ENCODE peak calls at places on chromosome 15, in five cellular contexts. G is thyroid gland, C is A549, K is fibroblast of villous mesenchyme, E is Panc1. N is an unnamed sample.
A peak's percentile ranks its signal among the peaks of the same experiment; 100 is the strongest.

GRCh38 chr15:68682906-68683490 is 104.2 kb downstream of the CORO2B start:
- DNase-seq in G (no peak), C (no peak), K (no peak), E (no peak), N (no peak)

GRCh38 chr15:42728562-42728961 is 8.4 kb downstream of the CDAN1 start:
- DNase-seq in G (no peak), C (no peak), K (no peak), E (no peak), N (no peak)

GRCh38 chr15:57521503-57521902 is 70.2 kb upstream of the MYZAP start:
- DNase-seq in G (no peak), C (no peak), K (no peak), E (no peak), N (no peak)

GRCh38 chr15:74768771-74769342 is 13.0 kb upstream of the CSK start:
- DNase-seq in G (peak; percentile 74), C (peak; percentile 71), K (peak; percentile 49), E (no peak), N (no peak)

GRCh38 chr15:68503791-68504720 is 72.1 kb upstream of the ITGA11 start:
- DNase-seq in G (no peak), C (no peak), K (peak; percentile 28), E (no peak), N (no peak)

GRCh38 chr15:60407406-60407805 is 9.6 kb upstream of the ANXA2 start:
- DNase-seq in G (no peak), C (peak; percentile 93), K (peak; percentile 67), E (no peak), N (no peak)

GRCh38 chr15:25693321-25694237 is 169.5 kb downstream of the ATP10A start:
- DNase-seq in G (peak; percentile 13), C (peak; percentile 21), K (no peak), E (no peak), N (no peak)

GRCh38 chr15:27244047-27244446 is 273.1 kb downstream of the GABRG3 start:
- DNase-seq in G (no peak), C (no peak), K (no peak), E (no peak), N (no peak)

GRCh38 chr15:62783303-62783957 is 259.1 kb upstream of the TPM1 start:
- DNase-seq in G (peak; percentile 26), C (peak; percentile 56), K (peak; percentile 74), E (no peak), N (no peak)

GRCh38 chr15:58165661-58166060 is 27.5 kb downstream of the AQP9 start:
- DNase-seq in G (peak; percentile 76), C (no peak), K (peak; percentile 39), E (no peak), N (peak; percentile 34)

GRCh38 chr15:38588672-38589071 is 24.1 kb upstream of the RASGRP1 start:
- DNase-seq in G (no peak), C (no peak), K (no peak), E (no peak), N (no peak)

GRCh38 chr15:39354188-39354587 is 226.7 kb upstream of the THBS1 start:
- DNase-seq in G (no peak), C (no peak), K (no peak), E (no peak), N (no peak)

GRCh38 chr15:77002954-77003912 is 8.3 kb downstream of the PSTPIP1 start:
- DNase-seq in G (no peak), C (no peak), K (no peak), E (no peak), N (no peak)

GRCh38 chr15:84962975-84963374 is 18.7 kb upstream of the PDE8A start:
- DNase-seq in G (no peak), C (no peak), K (no peak), E (no peak), N (no peak)

GRCh38 chr15:53739651-53740050 is 19.8 kb downstream of the WDR72 start:
- DNase-seq in G (peak; percentile 48), C (no peak), K (no peak), E (no peak), N (no peak)

GRCh38 chr15:36449662-36450145 is 129.7 kb upstream of the CDIN1 start:
- DNase-seq in G (no peak), C (no peak), K (no peak), E (no peak), N (no peak)

GRCh38 chr15:46146915-46147314 is 512.1 kb downstream of the SQOR start:
- DNase-seq in G (no peak), C (no peak), K (no peak), E (no peak), N (no peak)

GRCh38 chr15:27730878-27731277 is 368.2 kb downstream of the OCA2 start:
- DNase-seq in G (no peak), C (no peak), K (no peak), E (no peak), N (no peak)

GRCh38 chr15:57503051-57503702 is 88.5 kb upstream of the MYZAP start:
- DNase-seq in G (peak; percentile 4), C (peak; percentile 35), K (no peak), E (no peak), N (no peak)

GRCh38 chr15:82788496-82788895 is 17.4 kb downstream of the FSD2 start:
- DNase-seq in G (no peak), C (no peak), K (no peak), E (no peak), N (no peak)

GRCh38 chr15:86855307-86855706 is 775.6 kb downstream of the AGBL1 start:
- DNase-seq in G (no peak), C (no peak), K (no peak), E (no peak), N (no peak)

GRCh38 chr15:65249641-65250040 is 37.0 kb downstream of the PARP16 start:
- DNase-seq in G (no peak), C (no peak), K (no peak), E (no peak), N (no peak)

GRCh38 chr15:25733856-25734679 is 129.1 kb downstream of the ATP10A start:
- DNase-seq in G (no peak), C (no peak), K (no peak), E (no peak), N (no peak)

DNA sequence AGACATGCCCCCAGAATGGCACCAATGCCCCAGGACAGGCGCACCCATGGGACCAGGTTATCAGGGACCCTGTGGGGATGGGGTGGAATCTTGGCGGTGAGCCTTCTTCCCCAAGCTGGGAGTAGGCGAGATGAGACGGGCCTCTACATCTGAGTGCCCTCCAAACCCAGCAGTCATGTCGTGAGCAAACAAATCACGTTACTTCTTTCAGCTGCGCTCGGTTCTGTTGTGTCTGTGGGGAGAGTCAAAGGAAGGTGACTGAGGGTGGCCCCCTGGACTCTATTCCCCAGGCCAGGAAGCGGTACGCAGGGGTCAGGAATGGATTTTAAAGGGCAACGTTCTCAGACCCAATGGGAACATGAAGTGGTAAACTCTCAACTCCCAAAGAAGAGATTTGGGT is 2.8 kb downstream of the GOLGA6L2 start:
- DNase-seq in G (no peak), C (no peak), K (no peak), E (no peak), N (no peak)
- H3K4me3 ChIP-seq in G (no peak overlapping the region), C (no peak overlapping the region), K (no peak overlapping the region), E (no peak overlapping the region), N (no peak overlapping the region)

GRCh38 chr15:95169701-95170459 is 938.5 kb downstream of the MCTP2 start:
- DNase-seq in G (peak; percentile 1), C (no peak), K (peak; percentile 89), E (no peak), N (no peak)
- H3K4me3 ChIP-seq in G (no peak overlapping the region), C (no peak overlapping the region), K (peak overlapping the region; percentile 3), E (no peak overlapping the region), N (no peak overlapping the region)

GRCh38 chr15:96047255-96047931 is 283.1 kb upstream of the NR2F2 start:
- DNase-seq in G (no peak), C (no peak), K (peak; percentile 83), E (no peak), N (no peak)
- H3K4me3 ChIP-seq in G (no peak overlapping the region), C (no peak overlapping the region), K (no peak overlapping the region), E (peak overlapping the region; percentile 17), N (no peak overlapping the region)

GRCh38 chr15:73752817-73753214 is 335 bp downstream of the INSYN1 start:
- DNase-seq in G (peak; percentile 11), C (no peak), K (no peak), E (no peak), N (no peak)
- H3K4me3 ChIP-seq in G (peak overlapping the region; percentile 44), C (peak overlapping the region; percentile 50), K (peak overlapping the region; percentile 37), E (peak overlapping the region; percentile 36), N (no peak overlapping the region)

GRCh38 chr15:89998141-89998661 is 2.9 kb upstream of the ZNF710 start:
- DNase-seq in G (no peak), C (peak; percentile 91), K (peak; percentile 67), E (no peak), N (no peak)

GRCh38 chr15:90000175-90000923 is 775 bp upstream of the ZNF710 start:
- DNase-seq in G (no peak), C (no peak), K (peak; percentile 41), E (no peak), N (no peak)

GRCh38 chr15:89998923-89999675 is 2.0 kb upstream of the ZNF710 start:
- DNase-seq in G (no peak), C (no peak), K (no peak), E (no peak), N (no peak)

GRCh38 chr15:90001062-90001682 is at the start of gene ZNF710:
- DNase-seq in G (peak; percentile 61), C (peak; percentile 58), K (peak; percentile 72), E (no peak), N (no peak)

GRCh38 chr15:89999676-90000174 is 1.4 kb upstream of the ZNF710 start:
- DNase-seq in G (no peak), C (no peak), K (peak; percentile 20), E (no peak), N (no peak)
- H3K4me3 ChIP-seq in G (peak overlapping the region; percentile 38), C (no peak overlapping the region), K (peak overlapping the region; percentile 70), E (no peak overlapping the region), N (no peak overlapping the region)

DNA sequence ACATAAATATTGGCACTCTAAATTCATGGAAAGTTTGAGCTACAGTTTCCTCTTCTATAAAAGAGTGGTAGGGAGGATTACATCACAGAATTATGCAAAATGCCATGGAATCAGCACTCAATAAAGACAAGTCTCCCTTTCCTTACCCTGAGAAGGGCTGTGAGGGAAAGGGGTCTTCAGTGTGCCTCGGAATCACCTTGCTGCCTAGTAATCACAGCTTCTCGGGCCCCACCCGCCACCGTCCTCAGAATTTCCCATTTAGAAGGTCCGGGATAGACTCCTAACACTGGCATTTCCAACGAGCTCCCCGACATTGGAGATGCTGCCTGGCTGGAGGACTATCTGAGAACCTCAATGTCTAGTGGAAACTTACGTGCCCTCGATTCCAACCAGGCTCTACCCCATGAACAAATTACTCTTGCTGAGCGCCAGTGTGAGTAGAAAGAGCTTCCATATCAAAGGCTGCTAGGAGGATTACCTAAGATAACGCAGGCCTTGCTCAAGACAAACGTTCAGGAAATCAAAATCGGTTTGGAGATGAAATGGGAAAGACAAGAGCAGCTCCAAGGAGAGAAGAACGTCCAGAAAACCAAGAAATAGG is 92.1 kb upstream of the CHD2 start:
- DNase-seq in G (no peak), C (peak; percentile 81), K (peak; percentile 78), E (no peak), N (no peak)
- H3K4me3 ChIP-seq in G (peak overlapping the region; percentile 50), C (peak overlapping the region; percentile 41), K (peak overlapping the region; percentile 41), E (peak overlapping the region; percentile 69), N (no peak overlapping the region)

GRCh38 chr15:49255966-49256759 is 86.1 kb downstream of the GALK2 start:
- DNase-seq in G (no peak), C (no peak), K (no peak), E (no peak), N (peak; percentile 26)
- H3K4me3 ChIP-seq in G (no peak overlapping the region), C (no peak overlapping the region), K (no peak overlapping the region), E (no peak overlapping the region), N (no peak overlapping the region)

N was measured in LNCaP clone FGC.